ENCODE peak calls at places on chromosomes 16 and 17, in five cellular contexts. One of them, this sample, is unnamed.

GRCh38 chr16:14366974-14367707 is 262.9 kb downstream of the PARN start:
- DNase-seq in stimulated activated CD8-positive, alpha-beta memory T cell treated with anti-CD3 and anti-CD28 coated beads, Interleukin-2, amount 100 ng/mL, for 48 hours: no peak
- DNase-seq in Kasumi-1: no peak
- DNase-seq in ecto neural progenitor cell: no peak
- DNase-seq in tibial artery: no peak
- DNase-seq in this sample: no peak

GRCh38 chr16:71840052-71840451 is 5.7 kb upstream of the ATXN1L start:
- DNase-seq in stimulated activated CD8-positive, alpha-beta memory T cell treated with anti-CD3 and anti-CD28 coated beads, Interleukin-2, amount 100 ng/mL, for 48 hours: no peak
- DNase-seq in Kasumi-1: no peak
- DNase-seq in ecto neural progenitor cell: no peak
- DNase-seq in tibial artery: no peak
- DNase-seq in this sample: no peak

GRCh38 chr17:27591986-27592385 is 39.0 kb upstream of the LGALS9 start:
- DNase-seq in stimulated activated CD8-positive, alpha-beta memory T cell treated with anti-CD3 and anti-CD28 coated beads, Interleukin-2, amount 100 ng/mL, for 48 hours: no peak
- DNase-seq in Kasumi-1: no peak
- DNase-seq in ecto neural progenitor cell: no peak
- DNase-seq in tibial artery: no peak
- DNase-seq in this sample: no peak

GRCh38 chr17:72658675-72659074 is 433.8 kb downstream of the SLC39A11 start:
- DNase-seq in stimulated activated CD8-positive, alpha-beta memory T cell treated with anti-CD3 and anti-CD28 coated beads, Interleukin-2, amount 100 ng/mL, for 48 hours: no peak
- DNase-seq in Kasumi-1: no peak
- DNase-seq in ecto neural progenitor cell: no peak
- DNase-seq in tibial artery: no peak
- DNase-seq in this sample: no peak

GRCh38 chr17:80703109-80703508 is 158.5 kb downstream of the RPTOR start:
- DNase-seq in stimulated activated CD8-positive, alpha-beta memory T cell treated with anti-CD3 and anti-CD28 coated beads, Interleukin-2, amount 100 ng/mL, for 48 hours: no peak
- DNase-seq in Kasumi-1: no peak
- DNase-seq in ecto neural progenitor cell: no peak
- DNase-seq in tibial artery: no peak
- DNase-seq in this sample: no peak

GRCh38 chr17:71117461-71117860 is 948.1 kb downstream of the KCNJ2 start:
- DNase-seq in stimulated activated CD8-positive, alpha-beta memory T cell treated with anti-CD3 and anti-CD28 coated beads, Interleukin-2, amount 100 ng/mL, for 48 hours: no peak
- DNase-seq in Kasumi-1: no peak
- DNase-seq in ecto neural progenitor cell: no peak
- DNase-seq in tibial artery: no peak
- DNase-seq in this sample: no peak

GRCh38 chr17:3979276-3979583 is 15.0 kb upstream of the ATP2A3 start:
- DNase-seq in stimulated activated CD8-positive, alpha-beta memory T cell treated with anti-CD3 and anti-CD28 coated beads, Interleukin-2, amount 100 ng/mL, for 48 hours: no peak
- DNase-seq in Kasumi-1: no peak
- DNase-seq in ecto neural progenitor cell: no peak
- DNase-seq in tibial artery: no peak
- DNase-seq in this sample: no peak

GRCh38 chr16:77657016-77657415 is 65.3 kb upstream of the NUDT7 start:
- DNase-seq in stimulated activated CD8-positive, alpha-beta memory T cell treated with anti-CD3 and anti-CD28 coated beads, Interleukin-2, amount 100 ng/mL, for 48 hours: no peak
- DNase-seq in Kasumi-1: peak; percentile 45
- DNase-seq in ecto neural progenitor cell: peak; percentile 48
- DNase-seq in tibial artery: no peak
- DNase-seq in this sample: no peak

GRCh38 chr16:68972008-68972407 is 128.7 kb downstream of the TANGO6 start:
- DNase-seq in stimulated activated CD8-positive, alpha-beta memory T cell treated with anti-CD3 and anti-CD28 coated beads, Interleukin-2, amount 100 ng/mL, for 48 hours: no peak
- DNase-seq in Kasumi-1: no peak
- DNase-seq in ecto neural progenitor cell: peak; percentile 50
- DNase-seq in tibial artery: no peak
- DNase-seq in this sample: no peak

GRCh38 chr17:68356520-68356919 is 65.2 kb downstream of the ARSG start:
- DNase-seq in stimulated activated CD8-positive, alpha-beta memory T cell treated with anti-CD3 and anti-CD28 coated beads, Interleukin-2, amount 100 ng/mL, for 48 hours: peak; percentile 36
- DNase-seq in Kasumi-1: peak; percentile 93
- DNase-seq in ecto neural progenitor cell: no peak
- DNase-seq in tibial artery: no peak
- DNase-seq in this sample: peak; percentile 71

GRCh38 chr17:73645050-73645871 is 1.0 kb upstream of the SDK2 start:
- DNase-seq in stimulated activated CD8-positive, alpha-beta memory T cell treated with anti-CD3 and anti-CD28 coated beads, Interleukin-2, amount 100 ng/mL, for 48 hours: no peak
- DNase-seq in Kasumi-1: peak; percentile 41
- DNase-seq in ecto neural progenitor cell: peak; percentile 89
- DNase-seq in tibial artery: no peak
- DNase-seq in this sample: peak; percentile 50

GRCh38 chr16:60318486-60318885 is 1584.4 kb upstream of the GOT2 start:
- DNase-seq in stimulated activated CD8-positive, alpha-beta memory T cell treated with anti-CD3 and anti-CD28 coated beads, Interleukin-2, amount 100 ng/mL, for 48 hours: no peak
- DNase-seq in Kasumi-1: no peak
- DNase-seq in ecto neural progenitor cell: no peak
- DNase-seq in tibial artery: no peak
- DNase-seq in this sample: no peak

GRCh38 chr16:88561485-88562369 is 8.5 kb upstream of the ZC3H18 start:
- DNase-seq in stimulated activated CD8-positive, alpha-beta memory T cell treated with anti-CD3 and anti-CD28 coated beads, Interleukin-2, amount 100 ng/mL, for 48 hours: no peak
- DNase-seq in Kasumi-1: peak; percentile 63
- DNase-seq in ecto neural progenitor cell: peak; percentile 70
- DNase-seq in tibial artery: peak; percentile 43
- DNase-seq in this sample: no peak